ENCODE peak calls at places on chromosomes 16 and 17, in eight cellular contexts. M is OCI-LY7; Y is endothelial cell; C is mucosa of descending colon; D is GM18507; R is thoracic aorta; Q is ureter; G is CD4-positive, alpha-beta T cell. X is an unnamed sample.
A peak's percentile ranks its signal among the peaks of the same experiment; 100 is the strongest.

GRCh38 chr17:82786427-82786826 is 34.6 kb downstream of the TBCD start:
- DNase-seq in G (no peak), R (no peak), Q (no peak), Y (no peak), C (no peak), D (no peak), M (peak; percentile 48), X (no peak)

GRCh38 chr17:71580220-71580619 is 540.6 kb upstream of the SOX9 start:
- DNase-seq in G (no peak), Y (no peak), Q (no peak), D (no peak), M (no peak), R (no peak), C (no peak), X (no peak)

GRCh38 chr17:6313835-6314234 is 121.1 kb downstream of the AIPL1 start:
- DNase-seq in M (no peak), G (no peak), Y (no peak), Q (no peak), D (no peak), R (no peak), C (no peak), X (no peak)

GRCh38 chr17:28928061-28928460 is 23.3 kb downstream of the PHF12 start:
- DNase-seq in Y (no peak), G (no peak), C (no peak), R (no peak), Q (no peak), M (no peak), D (no peak), X (no peak)

GRCh38 chr16:65122974-65123845 is 1.3 kb upstream of the CDH11 start:
- DNase-seq in Y (peak; percentile 40), R (no peak), D (no peak), M (no peak), C (peak; percentile 55), Q (peak; percentile 80), G (no peak), X (peak; percentile 92)

GRCh38 chr16:4323845-4324478 is 8.1 kb downstream of the GLIS2 start:
- DNase-seq in Q (peak; percentile 67), M (no peak), D (no peak), G (no peak), Y (peak; percentile 36), C (no peak), R (no peak), X (peak; percentile 90)

GRCh38 chr17:67092291-67092690 is 47.9 kb downstream of the CACNG1 start:
- DNase-seq in Q (no peak), M (no peak), G (no peak), R (no peak), D (no peak), Y (no peak), C (no peak), X (no peak)

GRCh38 chr17:79935197-79935844 is 96.1 kb upstream of the CBX4 start:
- DNase-seq in Y (no peak), D (no peak), G (no peak), C (no peak), R (no peak), Q (no peak), M (no peak), X (peak; percentile 27)

GRCh38 chr17:40363480-40363838 is 1.1 kb downstream of the GJD3 start:
- DNase-seq in G (no peak), C (no peak), D (no peak), M (no peak), Y (no peak), R (no peak), Q (peak; percentile 46), X (peak; percentile 52)

GRCh38 chr16:68843482-68844210 is at the start of gene TANGO6:
- DNase-seq in M (peak; percentile 91), Y (peak; percentile 78), D (peak; percentile 77), G (peak; percentile 88), C (peak; percentile 90), Q (peak; percentile 86), R (peak; percentile 68), X (peak; percentile 96)

GRCh38 chr16:19815418-19815817 is 69.2 kb downstream of the GPRC5B start:
- DNase-seq in M (no peak), C (no peak), Q (no peak), R (no peak), Y (no peak), G (no peak), D (no peak), X (no peak)

GRCh38 chr17:19727466-19728113 is 11.2 kb upstream of the SLC47A2 start:
- DNase-seq in R (peak; percentile 31), C (peak; percentile 58), M (no peak), D (no peak), Y (no peak), G (no peak), Q (peak; percentile 73), X (peak; percentile 54)

GRCh38 chr17:61660726-61661125 is 69.7 kb upstream of the NACA2 start:
- DNase-seq in G (no peak), Q (no peak), Y (no peak), R (no peak), D (no peak), M (no peak), C (no peak), X (no peak)

GRCh38 chr16:81697886-81698635 is 81.0 kb upstream of the PLCG2 start:
- DNase-seq in C (no peak), R (no peak), Q (no peak), G (no peak), Y (no peak), M (no peak), D (no peak), X (no peak)

GRCh38 chr17:78573955-78574354 is 3.2 kb downstream of the DNAH17 start:
- DNase-seq in Q (no peak), D (no peak), M (peak; percentile 60), C (no peak), G (no peak), Y (no peak), R (no peak), X (no peak)